ENCODE peak calls at places on chromosomes 16 and 17, in six cellular contexts. K, C, S, M, F and O are unnamed samples.

GRCh38 chr17:16104189-16104588 is 104.6 kb downstream of the TTC19 start:
- DNase-seq in M (no peak), C (no peak), F (no peak), S (no peak), K (no peak), O (no peak)

GRCh38 chr17:57587201-57587870 is 157.8 kb downstream of the CCDC182 start:
- DNase-seq in S (no peak), F (no peak), C (no peak), M (no peak), K (no peak), O (no peak)

GRCh38 chr17:77924757-77925336 is 33.7 kb upstream of the TNRC6C start:
- DNase-seq in F (peak), K (no peak), C (no peak), S (peak), M (no peak), O (peak)

GRCh38 chr17:45702666-45703266 is 81.4 kb upstream of the CRHR1 start:
- DNase-seq in K (no peak), F (peak), M (no peak), C (no peak), S (no peak), O (peak)

GRCh38 chr16:17467923-17468540 is 2.7 kb downstream of the XYLT1 start:
- DNase-seq in M (no peak), K (peak), S (peak), F (peak), C (no peak), O (peak)

GRCh38 chr17:41140360-41141132 is at the start of gene KRTAP4-6:
- DNase-seq in F (no peak), M (no peak), C (no peak), K (no peak), S (peak), O (no peak)

GRCh38 chr16:66927012-66927436 is 1.7 kb upstream of the RRAD start:
- DNase-seq in F (peak), K (no peak), S (peak), C (no peak), M (peak), O (no peak)

GRCh38 chr16:47377156-47377555 is 83.7 kb downstream of the ITFG1 start:
- DNase-seq in C (no peak), K (no peak), F (peak), S (no peak), M (no peak), O (no peak)

GRCh38 chr16:685967-686366 is 1.8 kb upstream of the JMJD8 start:
- DNase-seq in M (peak), S (no peak), F (peak), C (no peak), K (no peak), O (peak)

GRCh38 chr17:81738801-81739393 is 26.8 kb downstream of the SLC25A10 start:
- DNase-seq in M (peak), F (no peak), K (no peak), S (no peak), C (no peak), O (no peak)

GRCh38 chr17:41975099-41976083 is 8.8 kb downstream of the CNP start:
- DNase-seq in K (no peak), S (no peak), M (peak), F (no peak), C (no peak), O (no peak)

GRCh38 chr17:81309140-81309858 is 14.2 kb upstream of the SLC38A10 start:
- DNase-seq in C (no peak), S (peak), F (peak), M (peak), K (no peak), O (peak)

GRCh38 chr16:70661534-70661917 is 15.2 kb downstream of the IL34 start:
- DNase-seq in M (no peak), F (peak), K (no peak), C (no peak), S (no peak), O (no peak)

GRCh38 chr17:13671771-13672170 is 70.0 kb upstream of the HS3ST3A1 start:
- DNase-seq in F (peak), S (peak), M (no peak), C (no peak), K (no peak), O (no peak)

GRCh38 chr16:48112603-48113400 is 43.0 kb downstream of the ABCC12 start:
- DNase-seq in M (no peak), F (no peak), C (no peak), S (no peak), K (no peak), O (no peak)

GRCh38 chr17:4949321-4950074 is 1.2 kb upstream of the PFN1 start:
- DNase-seq in M (peak), F (peak), S (peak), K (peak), C (peak), O (peak)

GRCh38 chr17:41404024-41404651 is 6.7 kb upstream of the KRT31 start:
- DNase-seq in M (no peak), K (no peak), F (no peak), S (peak), C (no peak), O (no peak)

GRCh38 chr16:31093132-31093703 is 1.4 kb downstream of the VKORC1 start:
- DNase-seq in F (peak), M (no peak), S (no peak), C (no peak), K (no peak), O (peak)

GRCh38 chr17:27540300-27541105 is 84.3 kb downstream of the KSR1 start:
- DNase-seq in F (no peak), K (no peak), C (no peak), S (peak), M (peak), O (no peak)

GRCh38 chr16:22296225-22297113 is 740 bp upstream of the POLR3E start:
- DNase-seq in K (no peak), S (no peak), C (no peak), M (no peak), F (peak), O (peak)

GRCh38 chr16:13343981-13344380 is 442.6 kb downstream of the SHISA9 start:
- DNase-seq in K (no peak), F (no peak), S (no peak), M (no peak), C (no peak), O (no peak)

GRCh38 chr16:68779891-68780290 is 42.8 kb downstream of the CDH1 start:
- DNase-seq in M (no peak), F (no peak), S (no peak), C (no peak), K (no peak), O (no peak)

GRCh38 chr16:69830534-69831211 is 68.5 kb downstream of the WWP2 start:
- DNase-seq in K (no peak), C (no peak), S (no peak), F (no peak), M (no peak), O (no peak)

GRCh38 chr16:4232541-4233386 is 9.1 kb downstream of the SRL start:
- DNase-seq in S (no peak), F (no peak), K (no peak), M (no peak), C (no peak), O (no peak)

GRCh38 chr16:11700264-11701029 is 32.2 kb downstream of the SNN start:
- DNase-seq in C (no peak), K (no peak), M (no peak), S (no peak), F (no peak), O (no peak)

GRCh38 chr16:47676628-47677177 is 215.6 kb downstream of the PHKB start:
- DNase-seq in K (no peak), S (no peak), C (no peak), M (no peak), F (no peak), O (no peak)

GRCh38 chr16:67386861-67387455 is 6.3 kb downstream of the TPPP3 start:
- DNase-seq in K (no peak), M (no peak), F (no peak), C (no peak), S (no peak), O (no peak)

GRCh38 chr17:47286198-47286914 is 32.7 kb downstream of the ITGB3 start:
- DNase-seq in K (no peak), C (peak), M (no peak), F (no peak), S (peak), O (no peak)

GRCh38 chr16:86575754-86576557 is 2.4 kb upstream of the FOXL1 start:
- DNase-seq in C (no peak), M (no peak), F (peak), K (no peak), S (peak), O (peak)

GRCh38 chr17:51351890-51352289 is 91.5 kb downstream of the UTP18 start:
- DNase-seq in M (no peak), K (no peak), C (no peak), F (no peak), S (no peak), O (no peak)

DNA sequence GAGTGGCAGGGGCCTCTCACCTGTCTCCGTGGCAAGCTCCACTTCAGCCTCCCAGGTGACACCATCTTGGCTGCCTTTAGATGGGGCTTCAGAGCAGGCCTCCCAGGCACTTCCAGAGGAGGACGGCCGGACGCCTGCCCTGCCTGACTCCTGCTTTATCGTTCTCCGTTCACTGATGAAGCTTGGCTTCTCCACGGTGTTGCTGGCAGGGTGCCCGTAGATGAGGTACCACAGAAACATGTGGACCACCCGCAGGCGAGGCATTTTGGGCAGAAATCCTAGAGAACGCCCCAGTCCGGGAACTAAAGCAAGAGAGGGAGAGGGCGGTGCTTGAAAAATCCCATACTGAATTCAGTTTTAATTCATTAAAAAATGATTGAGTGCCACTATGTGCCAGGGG is 54.5 kb downstream of the GTF3C1 start:
- DNase-seq in F (no peak), C (no peak), S (no peak), M (no peak), K (no peak), O (no peak)
- TF ChIP-seq CTCF in F (no peak), C (no peak), S (no peak), M (no peak), K (no peak), O (no peak)

GRCh38 chr16:88309905-88310259 is 72.9 kb upstream of the ZNF469 start:
- DNase-seq in C (no peak), M (no peak), S (no peak), K (no peak), F (no peak), O (no peak)
- TF ChIP-seq CTCF in C (peak), M (no peak), S (peak), K (no peak), F (peak), O (no peak)

GRCh38 chr17:83067718-83068261 is 11.6 kb upstream of the METRNL start:
- DNase-seq in F (no peak), K (no peak), M (no peak), S (no peak), C (no peak), O (peak)
- TF ChIP-seq CTCF in F (no peak), K (no peak), M (no peak), S (peak), C (no peak), O (no peak)

GRCh38 chr17:7945651-7946050 is 13.6 kb downstream of the CNTROB start:
- DNase-seq in K (no peak), F (no peak), S (no peak), C (no peak), M (no peak), O (no peak)
- TF ChIP-seq CTCF in K (no peak), F (no peak), S (no peak), C (no peak), M (no peak), O (no peak)

DNA sequence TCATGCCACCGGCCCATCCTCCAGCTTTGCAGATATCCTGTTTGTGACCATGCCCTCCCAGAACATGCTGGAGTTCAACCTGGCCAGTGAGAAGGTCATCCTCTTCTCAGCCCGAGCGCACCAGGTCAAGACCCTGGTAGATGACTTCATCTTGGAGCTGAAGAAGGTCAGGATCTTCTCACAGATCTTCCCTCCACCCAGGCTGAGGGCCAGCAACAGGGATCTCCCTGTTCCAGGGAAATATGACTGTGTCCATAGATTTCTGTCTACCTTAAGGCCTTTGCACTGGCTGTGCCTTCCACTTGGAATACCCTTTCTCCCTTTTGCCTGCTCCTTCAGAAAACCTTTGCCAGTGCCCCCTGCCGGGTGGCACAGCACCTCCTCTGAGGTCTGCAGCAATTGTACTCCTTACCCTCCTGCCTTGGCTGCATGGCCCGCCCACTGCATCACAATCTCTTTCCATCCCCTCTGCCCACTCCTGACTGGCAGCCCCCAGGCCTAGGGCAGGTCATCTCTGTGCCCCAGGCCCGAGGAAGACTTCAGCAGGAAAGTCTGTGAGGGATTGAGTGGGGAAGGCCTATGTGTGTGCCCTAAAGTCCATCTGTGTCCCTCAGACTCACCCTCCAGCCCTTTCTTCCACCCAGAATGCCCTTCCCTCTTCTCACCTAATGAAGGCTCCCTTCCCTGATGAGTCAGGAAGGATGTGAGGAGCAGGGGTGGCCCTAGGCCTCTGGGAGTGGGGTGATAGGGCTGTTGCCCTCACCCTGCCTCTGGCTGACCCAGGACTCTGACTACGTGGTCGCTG is 27.3 kb upstream of the ALKBH5 start:
- DNase-seq in C (no peak), M (no peak), S (no peak), F (no peak), K (no peak), O (no peak)
- TF ChIP-seq CTCF in C (peak), M (no peak), S (no peak), F (no peak), K (no peak), O (no peak)

DNA sequence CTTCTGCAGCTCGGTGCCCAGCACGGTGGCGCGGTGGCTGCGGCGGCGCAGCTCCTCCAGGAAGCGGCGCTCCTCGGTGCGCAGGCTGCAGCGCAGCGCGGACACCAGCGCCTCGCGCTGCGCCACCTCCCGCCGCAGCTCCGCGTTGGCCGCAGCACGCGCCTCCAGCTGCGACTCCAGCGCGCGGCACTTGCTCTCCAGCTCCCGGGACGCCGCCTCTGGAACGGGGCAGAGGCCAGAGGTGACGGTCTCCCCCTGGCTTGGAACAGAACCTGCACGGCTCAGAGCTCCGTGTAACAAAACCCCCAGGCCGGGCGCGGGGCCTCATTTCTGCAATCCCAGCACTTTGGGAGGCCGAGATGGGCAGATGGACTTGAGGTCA is 13.2 kb upstream of the CLUH start:
- DNase-seq in C (no peak), S (no peak), K (peak), F (peak), M (no peak), O (peak)
- TF ChIP-seq CTCF in C (no peak), S (no peak), K (no peak), F (no peak), M (peak), O (no peak)

GRCh38 chr16:20002936-20003335 is 70.8 kb downstream of the GPR139 start:
- DNase-seq in M (no peak), K (no peak), S (no peak), F (no peak), C (no peak), O (no peak)

GRCh38 chr16:20001856-20002707 is 71.6 kb downstream of the GPR139 start:
- DNase-seq in S (no peak), M (no peak), C (no peak), F (no peak), K (no peak), O (no peak)

DNA sequence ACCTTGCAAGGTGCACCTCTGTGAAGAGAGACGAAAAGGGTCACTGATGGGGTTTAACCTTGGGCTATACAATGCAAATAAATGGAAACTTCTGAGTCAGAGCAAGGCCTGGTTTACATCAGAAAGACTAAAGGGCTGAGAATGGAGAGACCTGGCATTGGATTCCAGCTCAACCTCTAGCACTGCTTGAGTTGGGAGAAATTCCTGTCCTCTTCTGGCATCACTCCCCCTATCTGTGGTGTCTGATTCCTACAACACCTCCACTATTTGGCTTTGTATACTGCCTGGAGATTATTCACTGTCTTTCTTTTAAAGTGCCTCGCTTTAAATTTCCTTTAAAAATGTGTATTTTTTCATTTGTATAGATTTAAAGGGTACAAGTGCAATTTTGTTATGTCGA is 68.8 kb downstream of the GPR139 start:
- DNase-seq in M (no peak), F (peak), S (no peak), K (no peak), C (no peak), O (no peak)
- TF ChIP-seq CTCF in M (no peak), F (peak), S (no peak), K (no peak), C (peak), O (peak)